ENCODE peak calls at places on chromosome 2, in ten cellular contexts. L is choroid plexus epithelial cell; T is GM12864; K is AG04449; O is cardiac fibroblast; Q is DND-41; C is AG04450; U is RWPE1; Y is CD8-positive, alpha-beta T cell; H is A549. G is an unnamed sample.

GRCh38 chr2:167944825-167945659 is 302.4 kb downstream of the STK39 start:
- DNase-seq in L (peak), T (no peak), K (no peak), O (peak), Q (no peak), C (no peak), U (no peak), Y (no peak), H (no peak), G (no peak)

GRCh38 chr2:237434916-237435315 is 21.0 kb upstream of the COL6A3 start:
- DNase-seq in L (peak), T (peak), K (peak), O (peak), Q (peak), C (no peak), U (no peak), Y (peak), H (no peak), G (no peak)

GRCh38 chr2:33275689-33276444 is 200.6 kb upstream of the RASGRP3 start:
- DNase-seq in L (peak), T (no peak), K (no peak), O (peak), Q (no peak), C (peak), U (peak), Y (peak), H (peak), G (no peak)

GRCh38 chr2:74010087-74010541 is 25.4 kb downstream of the TET3 start:
- DNase-seq in L (peak), T (no peak), K (no peak), O (peak), Q (no peak), C (no peak), U (peak), Y (no peak), H (no peak), G (no peak)

GRCh38 chr2:156329031-156329921 is 3.2 kb downstream of the NR4A2 start:
- DNase-seq in L (no peak), T (no peak), K (no peak), O (no peak), Q (no peak), C (no peak), U (no peak), Y (peak), H (no peak), G (no peak)

GRCh38 chr2:190655570-190655969 is 6.7 kb downstream of the NAB1 start:
- DNase-seq in L (no peak), T (no peak), K (no peak), O (no peak), Q (no peak), C (no peak), U (no peak), Y (no peak), H (no peak), G (no peak)

GRCh38 chr2:221104391-221104811 is 467.7 kb downstream of the EPHA4 start:
- DNase-seq in L (no peak), T (no peak), K (no peak), O (peak), Q (no peak), C (no peak), U (peak), Y (no peak), H (no peak), G (no peak)

GRCh38 chr2:237199577-237199976 is 113.9 kb downstream of the COPS8 start:
- DNase-seq in L (no peak), T (no peak), K (no peak), O (no peak), Q (no peak), C (no peak), U (no peak), Y (no peak), H (no peak), G (no peak)

GRCh38 chr2:162711832-162712540 is 126.6 kb downstream of the KCNH7 start:
- DNase-seq in L (no peak), T (no peak), K (no peak), O (no peak), Q (no peak), C (no peak), U (no peak), Y (no peak), H (no peak), G (no peak)

GRCh38 chr2:193428336-193428818 is 1233.6 kb upstream of the TMEFF2 start:
- DNase-seq in L (no peak), T (no peak), K (no peak), O (no peak), Q (no peak), C (no peak), U (no peak), Y (no peak), H (peak), G (no peak)

GRCh38 chr2:143477724-143478443 is 348.7 kb downstream of the ARHGAP15 start:
- DNase-seq in L (no peak), T (no peak), K (no peak), O (no peak), Q (no peak), C (no peak), U (no peak), Y (no peak), H (no peak), G (no peak)

GRCh38 chr2:24853046-24853445 is 59.8 kb downstream of the CENPO start:
- DNase-seq in L (no peak), T (no peak), K (no peak), O (no peak), Q (no peak), C (no peak), U (no peak), Y (no peak), H (no peak), G (no peak)

GRCh38 chr2:207257291-207258190 is 91.8 kb upstream of the KLF7 start:
- DNase-seq in L (no peak), T (no peak), K (no peak), O (peak), Q (no peak), C (no peak), U (no peak), Y (no peak), H (no peak), G (no peak)

GRCh38 chr2:118003396-118003824 is 10.5 kb downstream of the CCDC93 start:
- DNase-seq in L (peak), T (peak), K (peak), O (peak), Q (peak), C (peak), U (peak), Y (peak), H (peak), G (no peak)

GRCh38 chr2:216621292-216621691 is 11.9 kb upstream of the IGFBP2 start:
- DNase-seq in L (no peak), T (no peak), K (no peak), O (no peak), Q (no peak), C (no peak), U (no peak), Y (no peak), H (no peak), G (no peak)

GRCh38 chr2:132677661-132678060 is 7.7 kb upstream of the LYPD1 start:
- DNase-seq in L (no peak), T (no peak), K (no peak), O (no peak), Q (no peak), C (no peak), U (no peak), Y (no peak), H (no peak), G (no peak)

GRCh38 chr2:32249731-32250236 is 14.9 kb downstream of the NLRC4 start:
- DNase-seq in L (peak), T (no peak), K (no peak), O (no peak), Q (no peak), C (no peak), U (no peak), Y (no peak), H (no peak), G (no peak)

GRCh38 chr2:36545871-36546416 is 52.0 kb downstream of the FEZ2 start:
- DNase-seq in L (no peak), T (no peak), K (no peak), O (no peak), Q (no peak), C (no peak), U (no peak), Y (no peak), H (no peak), G (no peak)
- TF ChIP-seq CTCF in L (peak), T (no peak), K (no peak), O (peak), Q (no peak), C (peak), U (no peak), Y (no peak), H (peak), G (peak)

DNA sequence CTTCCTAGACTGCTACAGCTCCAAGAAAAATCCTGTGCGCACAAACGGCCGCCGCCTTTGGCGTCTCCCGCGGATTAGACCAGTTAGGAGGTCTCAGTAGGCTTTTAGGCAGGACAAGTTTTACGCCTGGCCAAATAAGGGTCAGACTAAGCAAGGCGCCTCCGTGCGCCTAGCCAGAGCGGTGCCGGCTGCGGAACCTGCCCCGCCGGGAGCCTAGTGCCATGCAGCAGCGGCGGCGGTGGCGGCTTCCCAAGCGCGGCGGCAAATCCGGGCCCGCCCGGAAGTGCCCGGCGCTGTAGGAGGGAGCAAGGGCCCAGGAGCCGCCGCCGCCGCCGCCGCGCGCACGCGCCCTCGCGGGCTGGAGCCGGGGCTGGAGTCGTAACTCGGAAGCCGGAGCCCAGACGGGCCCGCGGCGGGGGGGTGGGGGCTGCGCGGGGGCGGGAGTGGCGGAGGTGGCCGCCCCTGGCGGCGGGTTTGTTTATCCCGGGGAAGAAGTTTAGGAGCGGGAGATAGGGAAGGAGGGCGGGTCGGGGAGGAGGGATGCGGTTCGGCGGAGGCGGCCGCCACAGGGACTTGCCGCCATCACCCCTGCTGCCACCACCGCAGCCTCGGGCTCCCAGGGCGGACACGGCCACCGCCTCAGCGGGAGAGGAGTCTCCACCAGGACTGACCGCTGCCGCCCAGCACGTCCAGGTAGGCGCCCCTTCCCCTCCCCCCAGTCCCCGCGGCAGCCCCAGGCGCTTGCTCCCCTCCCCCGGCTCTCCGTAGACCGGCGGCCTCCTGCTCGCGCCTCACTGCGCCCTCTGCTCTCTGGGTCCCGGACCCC is at the start of gene SPOPL:
- DNase-seq in L (peak), T (no peak), K (no peak), O (peak), Q (no peak), C (peak), U (peak), Y (peak), H (peak), G (peak)
- TF ChIP-seq CTCF in L (peak), T (no peak), K (no peak), O (no peak), Q (no peak), C (no peak), U (peak), Y (no peak), H (no peak), G (no peak)

GRCh38 chr2:37631698-37632097 is 39.7 kb downstream of the CDC42EP3 start:
- DNase-seq in L (no peak), T (no peak), K (no peak), O (no peak), Q (no peak), C (no peak), U (no peak), Y (no peak), H (no peak), G (no peak)
- TF ChIP-seq CTCF in L (no peak), T (no peak), K (no peak), O (no peak), Q (no peak), C (no peak), U (no peak), Y (no peak), H (no peak), G (no peak)

GRCh38 chr2:151943461-151943860 is 115.2 kb upstream of the ARL5A start:
- DNase-seq in L (no peak), T (no peak), K (no peak), O (no peak), Q (no peak), C (no peak), U (peak), Y (no peak), H (no peak), G (no peak)

GRCh38 chr2:151945186-151945585 is 117.0 kb upstream of the ARL5A start:
- DNase-seq in L (no peak), T (no peak), K (no peak), O (no peak), Q (no peak), C (no peak), U (peak), Y (no peak), H (no peak), G (no peak)

GRCh38 chr2:151945602-151946001 is 117.4 kb upstream of the ARL5A start:
- DNase-seq in L (no peak), T (no peak), K (no peak), O (no peak), Q (no peak), C (no peak), U (no peak), Y (no peak), H (no peak), G (no peak)

GRCh38 chr2:151946856-151947523 is 118.8 kb upstream of the ARL5A start:
- DNase-seq in L (peak), T (peak), K (no peak), O (peak), Q (no peak), C (no peak), U (no peak), Y (no peak), H (peak), G (no peak)

GRCh38 chr2:151947524-151948165 is 119.4 kb upstream of the ARL5A start:
- DNase-seq in L (peak), T (peak), K (no peak), O (peak), Q (no peak), C (no peak), U (no peak), Y (no peak), H (no peak), G (no peak)
- TF ChIP-seq CTCF in L (no peak), T (no peak), K (no peak), O (no peak), Q (no peak), C (no peak), U (peak), Y (no peak), H (no peak), G (no peak)

GRCh38 chr2:96112501-96113366 is 3.6 kb downstream of the ADRA2B start:
- DNase-seq in L (no peak), T (no peak), K (no peak), O (no peak), Q (no peak), C (no peak), U (no peak), Y (no peak), H (no peak), G (no peak)

GRCh38 chr2:96113367-96113677 is 3.0 kb downstream of the ADRA2B start:
- DNase-seq in L (no peak), T (no peak), K (no peak), O (no peak), Q (no peak), C (no peak), U (no peak), Y (no peak), H (no peak), G (no peak)

GRCh38 chr2:96110621-96111256 is 5.6 kb downstream of the ADRA2B start:
- DNase-seq in L (no peak), T (no peak), K (no peak), O (no peak), Q (no peak), C (no peak), U (no peak), Y (no peak), H (no peak), G (no peak)

GRCh38 chr2:96111257-96111640 is 5.1 kb downstream of the ADRA2B start:
- DNase-seq in L (no peak), T (no peak), K (no peak), O (no peak), Q (no peak), C (no peak), U (no peak), Y (no peak), H (no peak), G (no peak)

DNA sequence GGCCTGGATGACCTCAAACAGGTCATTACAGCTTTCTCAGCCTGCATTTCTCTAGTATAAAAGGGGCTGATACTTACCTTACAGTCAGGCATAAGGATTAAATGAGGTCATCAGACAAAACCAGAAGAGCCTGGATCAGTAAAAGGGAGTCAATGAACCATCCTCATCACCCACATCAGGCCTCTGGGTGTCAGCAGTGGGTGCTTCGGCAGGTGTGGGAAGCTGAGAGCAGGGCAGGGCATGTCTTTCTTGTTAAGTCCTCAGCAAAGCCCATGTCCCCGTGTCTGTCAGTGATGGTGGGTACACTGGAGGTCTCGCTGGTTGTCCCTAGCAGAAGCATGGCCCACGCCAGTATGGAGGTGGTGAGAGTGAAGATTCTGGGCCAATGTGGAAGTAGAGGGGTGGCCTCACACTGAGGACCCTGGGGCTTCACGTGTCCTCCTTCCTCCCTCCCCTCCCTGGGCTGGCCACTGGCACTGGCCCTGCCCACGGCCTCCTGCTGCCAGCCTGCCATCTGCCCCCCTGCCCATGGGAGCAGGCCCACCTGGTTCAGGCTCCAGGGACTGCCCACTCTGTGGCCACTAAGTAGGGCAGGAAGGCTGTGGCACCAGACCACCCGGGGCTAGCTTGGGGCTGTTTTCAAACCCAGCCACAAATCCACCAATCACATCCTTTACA is 4.4 kb downstream of the ADRA2B start:
- DNase-seq in L (no peak), T (no peak), K (no peak), O (no peak), Q (no peak), C (no peak), U (no peak), Y (no peak), H (no peak), G (no peak)
- TF ChIP-seq CTCF in L (no peak), T (no peak), K (no peak), O (no peak), Q (no peak), C (no peak), U (no peak), Y (no peak), H (no peak), G (no peak)

GRCh38 chr2:174142290-174142689 is 106.0 kb downstream of the OLA1 start:
- DNase-seq in L (no peak), T (no peak), K (no peak), O (no peak), Q (no peak), C (no peak), U (no peak), Y (no peak), H (no peak), G (no peak)

GRCh38 chr2:174138161-174138560 is 110.2 kb downstream of the OLA1 start:
- DNase-seq in L (peak), T (no peak), K (no peak), O (peak), Q (no peak), C (no peak), U (no peak), Y (no peak), H (peak), G (no peak)
- TF ChIP-seq CTCF in L (peak), T (peak), K (no peak), O (peak), Q (peak), C (peak), U (no peak), Y (no peak), H (peak), G (no peak)

GRCh38 chr2:172226244-172227061 is 123.8 kb upstream of the DLX2 start:
- DNase-seq in L (no peak), T (no peak), K (no peak), O (no peak), Q (no peak), C (no peak), U (peak), Y (peak), H (no peak), G (no peak)
- TF ChIP-seq CTCF in L (no peak), T (peak), K (no peak), O (no peak), Q (no peak), C (no peak), U (no peak), Y (no peak), H (no peak), G (no peak)

GRCh38 chr2:120110062-120110362 is 97.1 kb downstream of the EPB41L5 start:
- DNase-seq in L (no peak), T (no peak), K (no peak), O (no peak), Q (no peak), C (no peak), U (no peak), Y (no peak), H (no peak), G (no peak)

GRCh38 chr2:120110507-120110906 is 97.6 kb downstream of the EPB41L5 start:
- DNase-seq in L (peak), T (no peak), K (no peak), O (no peak), Q (no peak), C (no peak), U (no peak), Y (no peak), H (no peak), G (no peak)

GRCh38 chr2:120108049-120108448 is 95.2 kb downstream of the EPB41L5 start:
- DNase-seq in L (peak), T (no peak), K (peak), O (peak), Q (no peak), C (peak), U (peak), Y (no peak), H (no peak), G (no peak)

GRCh38 chr2:120108749-120109148 is 95.9 kb downstream of the EPB41L5 start:
- DNase-seq in L (peak), T (no peak), K (no peak), O (no peak), Q (no peak), C (no peak), U (peak), Y (no peak), H (no peak), G (no peak)

GRCh38 chr2:120109186-120110061 is 96.5 kb downstream of the EPB41L5 start:
- DNase-seq in L (peak), T (peak), K (no peak), O (peak), Q (peak), C (no peak), U (peak), Y (no peak), H (peak), G (no peak)
- TF ChIP-seq CTCF in L (peak), T (peak), K (peak), O (peak), Q (peak), C (peak), U (peak), Y (peak), H (peak), G (peak)

G was measured in D721Med.